ENCODE peak calls at places on chromosomes 7 and 10, in seven cellular contexts. J, S, V, F, T, O and A are unnamed samples.

GRCh38 chr7:159116581-159117339 is 27.9 kb downstream of the VIPR2 start:
- DNase-seq in J (no peak), S (no peak), V (no peak), F (no peak), T (no peak), O (no peak), A (no peak)

GRCh38 chr10:117175901-117176534 is 21.3 kb upstream of the KCNK18 start:
- DNase-seq in J (peak), S (peak), V (peak), F (peak), T (peak), O (peak), A (peak)

GRCh38 chr7:134589491-134589941 is 40.6 kb downstream of the AKR1B15 start:
- DNase-seq in J (no peak), S (peak), V (no peak), F (no peak), T (no peak), O (no peak), A (no peak)

GRCh38 chr7:116715087-116715486 is 43.1 kb downstream of the MET start:
- DNase-seq in J (no peak), S (no peak), V (no peak), F (no peak), T (no peak), O (no peak), A (no peak)

GRCh38 chr7:50793115-50793946 is 10.6 kb upstream of the GRB10 start:
- DNase-seq in J (peak), S (peak), V (peak), F (peak), T (peak), O (peak), A (no peak)

GRCh38 chr7:44750921-44751571 is 2.4 kb downstream of the ZMIZ2 start:
- DNase-seq in J (no peak), S (peak), V (peak), F (peak), T (no peak), O (peak), A (no peak)

GRCh38 chr10:84114088-84114667 is 25.1 kb upstream of the GHITM start:
- DNase-seq in J (no peak), S (no peak), V (no peak), F (no peak), T (no peak), O (no peak), A (no peak)

GRCh38 chr7:128259131-128260056 is 18.3 kb downstream of the LEP start:
- DNase-seq in J (no peak), S (peak), V (no peak), F (no peak), T (peak), O (no peak), A (no peak)

GRCh38 chr7:33674804-33675411 is 230.4 kb upstream of the BMPER start:
- DNase-seq in J (no peak), S (no peak), V (no peak), F (no peak), T (no peak), O (no peak), A (no peak)

GRCh38 chr7:155009570-155010157 is 6.7 kb upstream of the PAXIP1 start:
- DNase-seq in J (no peak), S (no peak), V (peak), F (no peak), T (no peak), O (no peak), A (no peak)

GRCh38 chr7:73429218-73429617 is 4.4 kb upstream of the FZD9 start:
- DNase-seq in J (no peak), S (peak), V (no peak), F (no peak), T (no peak), O (no peak), A (no peak)

GRCh38 chr7:7786595-7786994 is 68.2 kb upstream of the RPA3 start:
- DNase-seq in J (no peak), S (no peak), V (no peak), F (no peak), T (no peak), O (no peak), A (no peak)

GRCh38 chr7:149239345-149240143 is at the start of gene ZNF212:
- DNase-seq in J (peak), S (peak), V (peak), F (peak), T (peak), O (peak), A (peak)
- H3K27ac ChIP-seq in J (peak), S (peak), V (peak), F (peak), T (peak), O (peak), A (no peak)

GRCh38 chr10:97404044-97404443 is 2.9 kb upstream of the RRP12 start:
- DNase-seq in J (no peak), S (no peak), V (no peak), F (no peak), T (no peak), O (no peak), A (no peak)

GRCh38 chr10:97399843-97400545 is 1.1 kb downstream of the RRP12 start:
- DNase-seq in J (peak), S (peak), V (peak), F (no peak), T (no peak), O (peak), A (no peak)

GRCh38 chr10:97396056-97396455 is 5.1 kb downstream of the RRP12 start:
- DNase-seq in J (no peak), S (no peak), V (no peak), F (no peak), T (no peak), O (no peak), A (peak)

GRCh38 chr10:97401455-97401919 is 347 bp upstream of the RRP12 start:
- DNase-seq in J (no peak), S (no peak), V (no peak), F (no peak), T (no peak), O (no peak), A (no peak)

GRCh38 chr10:97400665-97401454 is at the start of gene RRP12:
- DNase-seq in J (peak), S (peak), V (peak), F (peak), T (peak), O (peak), A (peak)
- H3K27ac ChIP-seq in J (peak), S (peak), V (peak), F (peak), T (peak), O (peak), A (peak)

DNA sequence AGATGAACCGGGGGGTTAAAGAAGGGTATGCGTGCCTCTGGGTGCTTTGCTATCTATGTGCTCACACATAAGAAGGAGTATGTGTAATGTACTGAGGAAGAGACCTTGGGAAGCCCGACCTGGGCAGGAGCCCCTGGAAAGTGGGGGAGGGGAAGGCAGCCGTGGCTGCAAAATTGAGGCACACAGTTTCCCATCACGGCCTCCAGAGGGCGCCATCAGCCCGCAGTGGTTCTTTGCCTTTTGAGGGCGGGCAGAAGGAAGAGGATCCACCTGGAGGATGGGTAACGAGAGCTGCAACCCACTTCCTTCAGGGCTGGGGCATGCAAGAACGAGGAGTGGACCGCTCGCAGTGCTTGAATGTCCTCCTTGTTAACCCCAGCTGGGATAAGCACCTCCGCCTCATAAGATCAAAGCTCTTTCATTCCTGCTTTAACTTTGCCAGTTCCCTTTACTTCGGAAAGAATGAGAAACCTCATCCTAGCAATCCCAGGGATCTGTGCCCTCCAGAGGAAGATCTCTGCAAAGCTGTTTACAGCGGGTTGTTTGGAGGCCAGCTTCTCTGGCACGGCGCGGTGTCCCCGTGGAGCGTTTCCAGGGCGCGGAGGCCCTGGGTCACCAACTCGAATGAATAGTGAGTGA is 77.9 kb downstream of the PCGF5 start:
- DNase-seq in J (peak), S (peak), V (peak), F (peak), T (peak), O (peak), A (peak)
- H3K27ac ChIP-seq in J (no peak), S (no peak), V (no peak), F (no peak), T (no peak), O (no peak), A (peak)

DNA sequence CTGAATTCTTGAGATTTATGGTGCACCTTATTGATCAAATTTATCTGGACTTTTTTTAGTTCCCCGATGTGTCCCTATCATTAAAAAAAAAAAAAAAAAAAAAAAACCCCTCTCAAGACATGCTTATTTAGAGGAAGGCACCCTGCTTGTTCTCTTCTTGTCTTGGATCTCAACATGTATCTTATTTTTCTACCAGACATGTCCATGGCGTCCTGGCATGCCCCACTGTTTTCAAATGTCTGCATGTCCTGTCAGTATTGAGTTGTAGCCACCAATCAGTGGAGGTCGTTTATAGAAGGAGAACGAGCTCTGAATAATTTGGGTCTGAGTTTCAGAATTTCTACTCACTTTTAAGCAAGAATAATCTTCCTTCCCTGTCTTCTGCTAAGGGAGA is 2.8 kb upstream of the HOXA13 start:
- DNase-seq in J (no peak), S (no peak), V (no peak), F (no peak), T (no peak), O (no peak), A (no peak)
- H3K27ac ChIP-seq in J (no peak), S (no peak), V (no peak), F (no peak), T (no peak), O (no peak), A (no peak)

DNA sequence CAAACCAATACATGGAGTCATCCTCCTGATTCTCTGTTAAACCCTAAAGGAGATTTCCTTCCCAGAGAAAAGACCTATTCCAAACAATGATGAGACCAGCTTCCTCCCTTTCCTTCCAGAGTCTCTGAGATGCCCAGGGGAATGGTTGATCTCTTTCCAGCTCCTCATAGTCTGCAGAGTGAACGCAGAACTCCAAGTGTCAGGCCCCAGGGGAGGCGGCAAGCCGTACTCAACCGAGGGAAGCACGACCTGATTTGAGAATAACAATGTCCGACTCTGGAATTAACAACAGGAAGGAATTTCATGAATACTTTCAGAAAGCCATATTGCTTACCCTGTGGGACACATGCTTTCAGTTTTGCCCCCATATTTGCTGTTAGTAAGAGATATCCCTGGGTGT is 241.7 kb upstream of the GLI3 start:
- DNase-seq in J (no peak), S (no peak), V (no peak), F (peak), T (no peak), O (no peak), A (no peak)
- H3K27ac ChIP-seq in J (peak), S (no peak), V (no peak), F (no peak), T (no peak), O (no peak), A (no peak)

GRCh38 chr10:105742184-105742583 is 1101.1 kb downstream of the SORCS3 start:
- DNase-seq in J (no peak), S (no peak), V (no peak), F (no peak), T (no peak), O (no peak), A (no peak)
- H3K27ac ChIP-seq in J (no peak), S (no peak), V (no peak), F (peak), T (no peak), O (no peak), A (no peak)

GRCh38 chr10:14408139-14408538 is 77.4 kb upstream of the FRMD4A start:
- DNase-seq in J (no peak), S (no peak), V (no peak), F (no peak), T (no peak), O (no peak), A (no peak)

GRCh38 chr10:14407567-14407966 is 76.8 kb upstream of the FRMD4A start:
- DNase-seq in J (no peak), S (peak), V (no peak), F (no peak), T (no peak), O (no peak), A (no peak)

GRCh38 chr10:14403359-14403758 is 72.6 kb upstream of the FRMD4A start:
- DNase-seq in J (no peak), S (no peak), V (no peak), F (no peak), T (no peak), O (no peak), A (no peak)

GRCh38 chr10:14403846-14404623 is 73.3 kb upstream of the FRMD4A start:
- DNase-seq in J (no peak), S (peak), V (no peak), F (no peak), T (no peak), O (peak), A (no peak)

GRCh38 chr10:14405076-14406065 is 74.6 kb upstream of the FRMD4A start:
- DNase-seq in J (no peak), S (peak), V (no peak), F (no peak), T (no peak), O (peak), A (no peak)
- H3K27ac ChIP-seq in J (no peak), S (peak), V (no peak), F (no peak), T (no peak), O (peak), A (no peak)

GRCh38 chr7:138478499-138478908 is 18.4 kb downstream of the TRIM24 start:
- DNase-seq in J (no peak), S (peak), V (no peak), F (no peak), T (no peak), O (no peak), A (no peak)
- H3K27ac ChIP-seq in J (no peak), S (no peak), V (no peak), F (no peak), T (no peak), O (no peak), A (no peak)

GRCh38 chr7:90692947-90693346 is 96.8 kb downstream of the CDK14 start:
- DNase-seq in J (no peak), S (peak), V (no peak), F (no peak), T (no peak), O (no peak), A (no peak)
- H3K27ac ChIP-seq in J (no peak), S (no peak), V (no peak), F (no peak), T (no peak), O (peak), A (no peak)

GRCh38 chr7:5872326-5872725 is 8.3 kb upstream of the OCM start:
- DNase-seq in J (no peak), S (peak), V (no peak), F (no peak), T (no peak), O (no peak), A (peak)
- H3K27ac ChIP-seq in J (no peak), S (no peak), V (no peak), F (no peak), T (no peak), O (no peak), A (no peak)